ENCODE peak calls at places on chromosomes 7 and 10, in four cellular contexts. One of them, this sample, is unnamed.

GRCh38 chr7:155997431-155998327 is 185.4 kb upstream of the SHH start:
- DNase-seq in endothelial cell of umbilical vein: no peak
- DNase-seq in HCT116: no peak
- DNase-seq in WTC11: no peak
- DNase-seq in this sample: no peak

GRCh38 chr7:21773326-21773725 is 172.4 kb downstream of the CDCA7L start:
- DNase-seq in HCT116: no peak
- DNase-seq in WTC11: no peak
- DNase-seq in endothelial cell of umbilical vein: no peak
- DNase-seq in this sample: no peak

GRCh38 chr7:99737726-99738125 is 2.7 kb upstream of the CYP3A7 start:
- DNase-seq in WTC11: no peak
- DNase-seq in endothelial cell of umbilical vein: no peak
- DNase-seq in HCT116: no peak
- DNase-seq in this sample: no peak

GRCh38 chr10:77177161-77177560 is 460.4 kb downstream of the KCNMA1 start:
- DNase-seq in HCT116: no peak
- DNase-seq in WTC11: no peak
- DNase-seq in endothelial cell of umbilical vein: no peak
- DNase-seq in this sample: no peak

GRCh38 chr10:116521424-116522305 is 24.1 kb upstream of the PNLIP start:
- DNase-seq in endothelial cell of umbilical vein: peak
- DNase-seq in WTC11: peak
- DNase-seq in HCT116: peak
- DNase-seq in this sample: peak

GRCh38 chr10:17214991-17215781 is 12.9 kb upstream of the VIM start:
- DNase-seq in HCT116: peak
- DNase-seq in WTC11: no peak
- DNase-seq in endothelial cell of umbilical vein: peak
- DNase-seq in this sample: no peak

GRCh38 chr7:81503321-81503720 is 266.5 kb downstream of the HGF start:
- DNase-seq in HCT116: no peak
- DNase-seq in WTC11: no peak
- DNase-seq in endothelial cell of umbilical vein: no peak
- DNase-seq in this sample: no peak

GRCh38 chr7:131466735-131467365 is 89.6 kb downstream of the PODXL start:
- DNase-seq in HCT116: no peak
- DNase-seq in endothelial cell of umbilical vein: no peak
- DNase-seq in WTC11: no peak
- DNase-seq in this sample: no peak

GRCh38 chr10:25869067-25869591 is 64.9 kb upstream of the MYO3A start:
- DNase-seq in WTC11: no peak
- DNase-seq in HCT116: no peak
- DNase-seq in endothelial cell of umbilical vein: no peak
- DNase-seq in this sample: no peak

GRCh38 chr10:20767028-20767427 is 130.1 kb downstream of the NEBL start:
- DNase-seq in endothelial cell of umbilical vein: no peak
- DNase-seq in WTC11: no peak
- DNase-seq in HCT116: no peak
- DNase-seq in this sample: no peak

GRCh38 chr7:85457911-85458310 is 271.1 kb upstream of the SEMA3D start:
- DNase-seq in WTC11: peak
- DNase-seq in endothelial cell of umbilical vein: no peak
- DNase-seq in HCT116: no peak
- DNase-seq in this sample: no peak

GRCh38 chr7:99930376-99930775 is 956 bp upstream of the GJC3 start:
- DNase-seq in WTC11: no peak
- DNase-seq in HCT116: no peak
- DNase-seq in endothelial cell of umbilical vein: no peak
- DNase-seq in this sample: no peak

GRCh38 chr7:2843711-2844152 is 376 bp downstream of the GNA12 start:
- DNase-seq in WTC11: no peak
- DNase-seq in HCT116: no peak
- DNase-seq in endothelial cell of umbilical vein: no peak
- DNase-seq in this sample: no peak

GRCh38 chr10:97117372-97117771 is 68.4 kb downstream of the SLIT1 start:
- DNase-seq in endothelial cell of umbilical vein: peak
- DNase-seq in HCT116: peak
- DNase-seq in WTC11: no peak
- DNase-seq in this sample: no peak
- TF ChIP-seq CTCF in endothelial cell of umbilical vein: peak
- TF ChIP-seq CTCF in HCT116: peak
- TF ChIP-seq CTCF in WTC11: no peak
- TF ChIP-seq CTCF in this sample: peak

DNA sequence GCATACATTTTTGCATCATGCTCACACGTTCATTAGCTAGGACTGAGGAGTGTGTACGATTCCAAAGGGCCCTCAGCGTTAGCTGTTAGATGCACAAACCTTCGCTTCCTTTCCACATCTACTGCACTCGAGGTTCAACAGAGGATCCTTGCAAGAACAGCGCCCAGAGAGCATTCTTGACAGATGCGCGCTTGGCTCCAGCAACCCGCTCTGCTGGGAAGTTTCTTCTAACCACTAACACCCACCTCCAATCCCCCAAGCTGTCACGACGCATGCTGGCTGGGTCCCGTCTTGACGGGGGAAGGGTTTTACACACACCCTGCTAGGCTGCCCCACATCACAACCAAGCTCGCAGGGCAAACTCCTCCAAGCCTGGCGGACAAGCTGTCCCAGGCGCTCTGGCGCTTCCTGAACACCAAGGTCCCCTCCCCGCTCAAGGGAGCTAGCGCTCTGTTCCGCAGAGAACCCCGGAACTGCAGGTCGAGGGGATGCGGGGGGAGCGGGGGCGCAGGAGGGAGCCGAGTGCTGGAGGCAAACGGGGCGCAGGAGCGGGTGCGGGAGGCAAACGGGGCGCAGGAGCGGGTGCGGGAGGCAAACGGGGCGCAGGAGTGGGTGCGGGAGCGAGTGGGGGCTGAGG is 653 bp upstream of the ADRB1 start:
- DNase-seq in HCT116: peak
- DNase-seq in WTC11: peak
- DNase-seq in endothelial cell of umbilical vein: peak
- DNase-seq in this sample: no peak
- TF ChIP-seq MAX in HCT116: no peak
- TF ChIP-seq MAX in WTC11: peak
- TF ChIP-seq MAX in endothelial cell of umbilical vein: no peak
- TF ChIP-seq MAX in this sample: no peak

DNA sequence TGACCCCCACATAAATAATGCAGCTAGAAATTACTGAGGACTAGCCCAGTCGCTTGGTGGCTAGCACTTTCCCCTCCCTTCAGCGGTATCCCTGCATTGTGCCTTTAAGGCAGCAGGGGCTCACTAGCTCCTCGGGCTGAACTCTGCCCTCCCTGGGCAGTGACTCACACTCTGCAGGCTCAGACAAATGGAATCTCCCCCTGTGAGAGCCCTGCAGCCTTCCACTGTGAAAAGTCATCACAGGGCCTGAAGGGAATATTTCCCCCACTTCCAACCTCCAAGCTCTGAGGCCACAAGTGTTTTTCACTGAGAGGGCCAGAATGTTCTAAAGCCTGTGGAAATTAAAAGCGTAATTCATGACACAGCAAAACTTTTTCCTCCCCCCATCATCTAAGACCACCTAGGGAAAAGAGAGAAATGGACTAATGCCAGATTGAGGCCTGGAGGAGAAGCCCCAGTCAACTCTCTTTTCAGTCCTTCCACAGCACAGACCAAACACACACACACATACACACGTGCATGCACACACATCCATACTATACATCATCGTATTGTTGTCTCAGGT is 93.6 kb upstream of the COL1A2 start:
- DNase-seq in endothelial cell of umbilical vein: peak
- DNase-seq in HCT116: peak
- DNase-seq in WTC11: peak
- DNase-seq in this sample: peak
- TF ChIP-seq CTCF in endothelial cell of umbilical vein: no peak
- TF ChIP-seq CTCF in HCT116: no peak
- TF ChIP-seq CTCF in WTC11: no peak
- TF ChIP-seq CTCF in this sample: peak

GRCh38 chr7:98418636-98419315 is 17.9 kb upstream of the BAIAP2L1 start:
- DNase-seq in WTC11: no peak
- DNase-seq in HCT116: peak
- DNase-seq in endothelial cell of umbilical vein: peak
- DNase-seq in this sample: peak
- TF ChIP-seq MAX in WTC11: no peak
- TF ChIP-seq MAX in HCT116: no peak
- TF ChIP-seq MAX in endothelial cell of umbilical vein: no peak
- TF ChIP-seq MAX in this sample: peak

DNA sequence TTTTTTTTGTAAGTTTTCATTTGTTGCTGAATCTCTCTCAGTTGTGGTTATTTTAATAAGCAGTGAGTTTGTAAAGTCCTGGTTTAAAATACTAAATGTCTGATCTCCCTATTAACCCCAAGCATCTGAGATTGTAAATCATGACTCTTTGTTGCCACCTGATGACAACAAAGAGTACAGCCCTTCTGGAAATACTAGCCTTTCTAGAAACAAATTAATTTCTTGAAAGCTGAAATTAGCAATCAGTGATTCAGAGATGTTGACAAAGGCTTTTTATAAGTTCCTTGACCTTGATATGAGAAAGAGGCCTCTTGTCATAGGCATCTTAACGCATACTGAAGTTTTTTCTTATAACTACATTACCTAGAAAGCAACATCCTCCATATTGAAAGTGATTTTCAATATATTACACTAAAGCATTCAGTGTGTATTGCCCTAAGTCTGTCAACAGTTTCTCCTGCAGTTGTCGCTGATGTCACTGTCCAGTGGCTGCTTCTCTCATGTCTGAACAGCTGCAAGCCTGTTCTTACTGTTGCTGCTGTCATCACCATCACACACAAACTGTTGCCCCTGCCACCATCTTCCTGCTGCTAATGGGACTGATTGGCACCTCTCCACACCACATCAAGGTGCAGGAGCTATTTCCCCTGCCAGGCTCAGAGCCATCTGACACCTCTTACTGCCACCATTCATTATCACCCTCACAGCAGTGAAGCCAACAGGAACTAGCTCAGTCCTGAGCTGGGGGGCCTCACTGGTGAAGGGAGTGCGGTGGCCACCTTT is 95.1 kb upstream of the LRGUK start:
- DNase-seq in HCT116: no peak
- DNase-seq in endothelial cell of umbilical vein: no peak
- DNase-seq in WTC11: no peak
- DNase-seq in this sample: no peak
- TF ChIP-seq CTCF in HCT116: peak
- TF ChIP-seq CTCF in endothelial cell of umbilical vein: no peak
- TF ChIP-seq CTCF in WTC11: no peak
- TF ChIP-seq CTCF in this sample: no peak